ENCODE peak calls at places on chromosomes 1 and 21, in six cellular contexts. R, O, J, F, G and Y are unnamed samples.

GRCh38 chr1:63320024-63320799 is 2.2 kb upstream of the FOXD3 start:
- DNase-seq in R (no peak), O (no peak), J (peak), F (no peak), G (peak), Y (no peak)

GRCh38 chr1:205313681-205314308 is 7.8 kb downstream of the NUAK2 start:
- DNase-seq in R (no peak), O (peak), J (peak), F (no peak), G (peak), Y (peak)

GRCh38 chr21:42151148-42152074 is 67.5 kb upstream of the ABCG1 start:
- DNase-seq in R (no peak), O (no peak), J (no peak), F (no peak), G (no peak), Y (no peak)

GRCh38 chr1:47712596-47713299 is 274.9 kb downstream of the FOXD2 start:
- DNase-seq in R (no peak), O (no peak), J (no peak), F (no peak), G (no peak), Y (no peak)

GRCh38 chr1:54798769-54799641 is 2.1 kb downstream of the TTC22 start:
- DNase-seq in R (no peak), O (no peak), J (no peak), F (no peak), G (no peak), Y (no peak)

GRCh38 chr1:94925561-94926364 is 1.1 kb downstream of the CNN3 start:
- DNase-seq in R (no peak), O (peak), J (peak), F (peak), G (peak), Y (peak)

GRCh38 chr1:1510912-1511532 is 940 bp upstream of the ATAD3A start:
- DNase-seq in R (peak), O (no peak), J (peak), F (peak), G (no peak), Y (no peak)

GRCh38 chr1:21884456-21885235 is 52.5 kb downstream of the HSPG2 start:
- DNase-seq in R (no peak), O (no peak), J (no peak), F (no peak), G (no peak), Y (no peak)

GRCh38 chr1:85313888-85314696 is 37.7 kb upstream of the BCL10 start:
- DNase-seq in R (no peak), O (peak), J (no peak), F (no peak), G (no peak), Y (peak)

GRCh38 chr1:207058252-207058651 is 5.2 kb downstream of the PFKFB2 start:
- DNase-seq in R (no peak), O (no peak), J (no peak), F (no peak), G (no peak), Y (no peak)

GRCh38 chr1:207059881-207060280 is 6.8 kb downstream of the PFKFB2 start:
- DNase-seq in R (no peak), O (no peak), J (no peak), F (no peak), G (no peak), Y (no peak)

GRCh38 chr1:207056673-207057072 is 3.6 kb downstream of the PFKFB2 start:
- DNase-seq in R (no peak), O (no peak), J (no peak), F (no peak), G (no peak), Y (no peak)

GRCh38 chr1:207060596-207060995 is 7.5 kb downstream of the PFKFB2 start:
- DNase-seq in R (no peak), O (no peak), J (no peak), F (no peak), G (no peak), Y (no peak)

GRCh38 chr1:207058878-207059867 is 6.1 kb downstream of the PFKFB2 start:
- DNase-seq in R (peak), O (no peak), J (peak), F (no peak), G (no peak), Y (no peak)
- TF ChIP-seq JUN in R (no peak), O (no peak), J (no peak), F (no peak), G (no peak), Y (no peak)

DNA sequence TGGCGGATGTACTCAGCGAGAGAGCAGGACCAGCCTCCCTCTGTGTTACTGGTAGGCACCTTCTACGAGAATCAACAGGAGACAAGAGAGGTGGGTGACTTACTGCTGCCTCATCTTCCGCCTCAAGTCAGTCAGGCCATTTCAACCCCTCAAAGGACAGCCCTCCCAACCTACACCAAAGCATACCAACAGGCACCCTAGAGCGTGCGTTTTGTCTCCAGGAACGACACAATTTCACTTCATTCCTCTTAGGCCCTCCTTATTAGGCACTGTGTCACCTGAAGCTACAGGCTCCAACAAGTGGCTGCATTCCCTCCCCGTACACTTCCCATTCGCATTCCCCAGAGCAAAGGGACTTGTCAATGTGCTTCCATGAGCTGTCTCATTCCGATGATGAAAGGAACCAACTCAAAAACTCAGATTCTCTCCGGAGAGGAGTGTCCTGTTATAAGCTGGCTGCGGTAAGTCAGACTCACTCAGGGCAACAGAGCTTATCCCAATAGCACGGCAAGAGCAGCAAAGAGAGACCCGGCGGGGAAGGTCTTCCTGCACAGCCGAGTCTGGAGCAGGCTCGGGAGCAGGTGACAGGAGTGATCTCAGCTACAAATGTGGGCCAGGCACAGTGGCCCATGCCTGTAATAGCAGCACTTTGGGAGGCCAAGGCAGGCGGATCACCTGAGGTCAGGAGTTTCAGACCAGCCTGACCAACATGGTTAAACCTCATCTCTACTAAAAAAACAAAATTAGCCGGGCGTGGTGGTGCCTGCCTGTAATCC is 120.6 kb upstream of the IFFO2 start:
- DNase-seq in R (no peak), O (no peak), J (no peak), F (no peak), G (no peak), Y (no peak)
- TF ChIP-seq JUN in R (no peak), O (no peak), J (no peak), F (no peak), G (no peak), Y (no peak)

DNA sequence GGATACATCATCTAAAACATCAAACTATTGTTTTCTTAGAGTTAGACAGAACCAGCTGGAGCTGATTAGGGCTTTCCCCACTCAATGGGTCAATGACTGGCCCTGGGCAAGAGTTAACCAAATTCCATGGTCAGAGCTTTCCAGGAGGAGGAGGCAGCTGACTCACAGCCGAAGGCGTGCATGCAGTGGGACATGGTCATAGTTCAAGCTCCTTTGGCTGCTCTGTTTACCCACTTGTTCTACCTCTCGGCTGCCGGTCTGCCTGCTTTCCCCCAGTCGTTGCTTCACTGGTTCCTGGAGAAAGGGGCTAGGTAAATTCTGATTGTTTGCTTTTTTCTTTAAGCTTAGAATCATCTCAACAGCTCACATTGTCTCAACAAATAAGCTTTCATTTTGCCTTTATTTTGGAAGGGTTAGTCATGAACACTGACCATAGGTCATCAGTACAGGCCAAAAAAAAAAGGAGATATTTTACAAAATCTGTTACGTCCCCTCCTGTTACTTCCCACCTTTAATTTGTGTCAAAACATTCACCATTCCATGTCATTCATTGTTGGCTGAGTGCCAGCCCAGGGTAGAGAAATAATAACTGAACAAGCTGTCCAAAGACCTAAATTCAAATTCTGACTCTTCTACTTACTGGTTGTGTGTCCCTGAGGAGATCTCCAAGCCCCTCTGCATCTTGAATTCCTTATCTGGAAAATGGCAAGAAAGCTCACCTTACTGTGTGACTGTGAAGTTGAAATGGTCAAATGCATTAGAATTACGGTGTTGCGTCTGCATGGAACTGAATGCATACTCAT is 12.0 kb downstream of the MAB21L3 start:
- DNase-seq in R (no peak), O (no peak), J (no peak), F (peak), G (no peak), Y (peak)
- TF ChIP-seq JUN in R (no peak), O (no peak), J (no peak), F (no peak), G (no peak), Y (no peak)

GRCh38 chr1:38289034-38289433 is 242.4 kb upstream of the POU3F1 start:
- DNase-seq in R (no peak), O (no peak), J (no peak), F (no peak), G (peak), Y (no peak)
- TF ChIP-seq JUN in R (no peak), O (no peak), J (no peak), F (no peak), G (no peak), Y (no peak)

GRCh38 chr1:156282479-156283222 is at the start of gene SMG5:
- DNase-seq in R (peak), O (peak), J (peak), F (peak), G (peak), Y (peak)

GRCh38 chr1:156279837-156280236 is 2.8 kb downstream of the SMG5 start:
- DNase-seq in R (no peak), O (no peak), J (no peak), F (no peak), G (no peak), Y (no peak)

GRCh38 chr1:156282143-156282478 is 514 bp downstream of the SMG5 start:
- DNase-seq in R (no peak), O (peak), J (no peak), F (no peak), G (no peak), Y (no peak)

GRCh38 chr1:156284112-156284511 is at the start of gene TMEM79:
- DNase-seq in R (no peak), O (no peak), J (no peak), F (no peak), G (no peak), Y (no peak)

GRCh38 chr1:156281281-156282142 is 1.1 kb downstream of the SMG5 start:
- DNase-seq in R (peak), O (no peak), J (no peak), F (peak), G (no peak), Y (no peak)
- TF ChIP-seq JUN in R (no peak), O (no peak), J (no peak), F (no peak), G (no peak), Y (no peak)

DNA sequence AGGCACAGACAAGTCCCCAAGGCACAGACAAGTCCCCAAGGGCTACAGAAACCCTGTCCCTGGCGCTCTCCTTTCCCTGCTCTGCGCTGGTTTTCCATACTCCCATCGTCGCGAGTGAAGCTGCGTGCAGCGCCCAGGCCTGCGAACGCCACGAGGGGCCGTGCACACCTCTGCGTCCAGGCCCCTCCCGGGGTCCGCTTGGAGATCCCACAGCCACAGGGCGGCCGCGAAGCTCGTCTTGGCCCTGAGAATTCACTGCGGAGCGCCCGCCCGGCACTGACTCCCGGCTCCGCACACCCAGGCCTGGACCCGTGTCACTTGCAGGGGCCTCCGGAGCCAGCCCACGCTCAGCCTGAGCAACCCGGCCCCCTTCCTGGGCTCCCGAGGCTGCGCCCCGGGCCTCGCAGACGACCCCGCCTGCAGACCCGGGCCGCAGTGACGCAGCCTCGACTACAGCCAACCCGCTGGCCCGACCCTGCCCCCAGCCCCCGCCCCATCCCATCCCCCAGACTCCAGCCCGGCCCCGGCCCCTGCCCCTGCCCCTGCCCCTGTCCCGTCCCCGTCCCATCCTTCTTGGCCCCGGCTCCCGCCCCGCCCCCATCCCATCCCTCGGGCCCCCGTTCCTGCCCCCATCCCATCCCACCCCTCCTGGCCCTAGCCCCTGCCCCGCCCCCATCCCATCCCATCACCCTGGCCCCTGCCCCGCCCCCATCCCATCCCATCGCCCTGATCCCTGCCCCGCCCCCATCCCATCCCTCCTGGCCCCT is 841 bp downstream of the POFUT2 start:
- DNase-seq in R (peak), O (peak), J (peak), F (no peak), G (peak), Y (no peak)
- TF ChIP-seq JUN in R (no peak), O (no peak), J (no peak), F (no peak), G (no peak), Y (no peak)

GRCh38 chr1:93878889-93879586 is at the start of gene DNTTIP2:
- DNase-seq in R (peak), O (peak), J (peak), F (peak), G (peak), Y (peak)

GRCh38 chr1:93880731-93881130 is 1.7 kb upstream of the DNTTIP2 start:
- DNase-seq in R (no peak), O (no peak), J (no peak), F (no peak), G (no peak), Y (no peak)

GRCh38 chr1:93878501-93878888 is 511 bp downstream of the DNTTIP2 start:
- DNase-seq in R (peak), O (peak), J (no peak), F (peak), G (no peak), Y (peak)

GRCh38 chr1:93877529-93877928 is 1.5 kb downstream of the DNTTIP2 start:
- DNase-seq in R (no peak), O (no peak), J (no peak), F (no peak), G (no peak), Y (no peak)

GRCh38 chr1:93882269-93882668 is 3.3 kb upstream of the DNTTIP2 start:
- DNase-seq in R (no peak), O (no peak), J (no peak), F (no peak), G (no peak), Y (no peak)
- TF ChIP-seq JUN in R (no peak), O (no peak), J (no peak), F (no peak), G (no peak), Y (no peak)

GRCh38 chr1:79355073-79355472 is 348.5 kb upstream of the ADGRL4 start:
- DNase-seq in R (no peak), O (peak), J (no peak), F (no peak), G (no peak), Y (no peak)
- TF ChIP-seq JUN in R (no peak), O (no peak), J (no peak), F (no peak), G (no peak), Y (no peak)

GRCh38 chr1:16300436-16300835 is 51.8 kb downstream of the FBXO42 start:
- DNase-seq in R (no peak), O (no peak), J (no peak), F (no peak), G (no peak), Y (no peak)

GRCh38 chr1:16302709-16303627 is 49.3 kb downstream of the FBXO42 start:
- DNase-seq in R (no peak), O (no peak), J (no peak), F (no peak), G (no peak), Y (no peak)

GRCh38 chr1:16296643-16297042 is 55.6 kb downstream of the FBXO42 start:
- DNase-seq in R (no peak), O (no peak), J (no peak), F (no peak), G (no peak), Y (no peak)

GRCh38 chr1:16294219-16295212 is 57.5 kb upstream of the CPLANE2 start:
- DNase-seq in R (no peak), O (no peak), J (no peak), F (no peak), G (no peak), Y (no peak)

DNA sequence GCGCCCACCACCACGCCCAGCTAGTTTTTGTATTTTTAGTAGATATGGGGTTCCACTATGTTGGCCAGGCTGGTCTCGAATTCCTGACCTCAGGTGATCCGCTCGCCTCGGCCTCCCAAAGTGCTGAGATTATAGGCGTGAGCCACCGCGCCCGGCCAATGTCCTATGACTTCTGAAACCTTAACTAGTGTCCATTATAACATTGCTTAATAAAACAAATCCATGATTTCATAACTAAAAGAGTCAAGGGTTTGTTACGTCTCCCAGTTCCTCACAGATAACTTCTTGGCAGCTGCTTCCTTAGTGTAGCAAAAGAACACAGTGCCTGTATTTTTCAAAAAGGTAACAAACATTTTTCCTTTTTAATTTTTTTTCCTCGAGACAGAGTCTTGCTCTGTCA is 53.6 kb downstream of the FBXO42 start:
- DNase-seq in R (no peak), O (no peak), J (no peak), F (no peak), G (no peak), Y (no peak)
- TF ChIP-seq JUN in R (no peak), O (no peak), J (no peak), F (no peak), G (no peak), Y (no peak)

GRCh38 chr1:203559523-203559922 is 65.6 kb downstream of the OPTC start:
- DNase-seq in R (no peak), O (no peak), J (no peak), F (no peak), G (no peak), Y (no peak)
- TF ChIP-seq JUN in R (no peak), O (no peak), J (no peak), F (no peak), G (no peak), Y (no peak)